ENCODE peak calls at places on chromosomes 4 and X, in four cellular contexts. H is mesothelial cell of epicardium, P is uterus, N is fibroblast of gingiva. L is an unnamed sample.

GRCh38 chrX:45712067-45712466 is 511.4 kb upstream of the DIPK2B start:
- DNase-seq in H (no peak), P (no peak), N (peak; percentile 59), L (peak; percentile 80)

GRCh38 chrX:18997916-18998315 is 14.0 kb upstream of the PHKA2 start:
- DNase-seq in H (no peak), P (no peak), N (peak; percentile 38), L (peak; percentile 38)

GRCh38 chrX:129706395-129707072 is 32.2 kb upstream of the XPNPEP2 start:
- DNase-seq in H (no peak), P (no peak), N (peak; percentile 58), L (peak; percentile 12)

GRCh38 chr4:165208741-165209388 is 1.5 kb downstream of the KLHL2 start:
- DNase-seq in H (no peak), P (no peak), N (no peak), L (no peak)

GRCh38 chrX:132226169-132226568 is 6.9 kb upstream of the RAP2C start:
- DNase-seq in H (no peak), P (no peak), N (no peak), L (peak; percentile 13)

GRCh38 chrX:21166302-21166982 is 207.8 kb upstream of the CNKSR2 start:
- DNase-seq in H (no peak), P (no peak), N (no peak), L (peak; percentile 52)

GRCh38 chrX:96563663-96564062 is 121.0 kb upstream of the DIAPH2 start:
- DNase-seq in H (no peak), P (no peak), N (peak; percentile 95), L (peak; percentile 77)

GRCh38 chrX:69538321-69538876 is 34.3 kb downstream of the NALF2 start:
- DNase-seq in H (peak; percentile 86), P (peak; percentile 61), N (peak; percentile 45), L (peak; percentile 42)

GRCh38 chr4:184548651-184549341 is 74.4 kb upstream of the IRF2 start:
- DNase-seq in H (no peak), P (no peak), N (no peak), L (no peak)

GRCh38 chr4:154491731-154492249 is at the start of gene DCHS2:
- DNase-seq in H (peak; percentile 54), P (peak; percentile 53), N (no peak), L (no peak)

GRCh38 chr4:171599628-171600027 is 213.6 kb upstream of the GALNTL6 start:
- DNase-seq in H (no peak), P (no peak), N (no peak), L (no peak)

GRCh38 chr4:10584042-10584441 is 100.5 kb downstream of the CLNK start:
- DNase-seq in H (no peak), P (no peak), N (no peak), L (peak; percentile 75)

GRCh38 chr4:57078685-57079521 is 31.3 kb downstream of the IGFBP7 start:
- DNase-seq in H (peak; percentile 40), P (no peak), N (no peak), L (no peak)

GRCh38 chr4:3515646-3516045 is 16.6 kb downstream of the LRPAP1 start:
- DNase-seq in H (no peak), P (no peak), N (no peak), L (no peak)

GRCh38 chr4:151629097-151629783 is 131.6 kb downstream of the GATB start:
- DNase-seq in H (no peak), P (no peak), N (no peak), L (no peak)

GRCh38 chrX:47170861-47171692 is 22.6 kb upstream of the UBA1 start:
- DNase-seq in H (no peak), P (no peak), N (no peak), L (no peak)

GRCh38 chr4:71269241-71269640 is 69.6 kb upstream of the SLC4A4 start:
- DNase-seq in H (no peak), P (no peak), N (no peak), L (peak; percentile 61)

GRCh38 chrX:12496343-12496742 is 294.9 kb upstream of the PRPS2 start:
- DNase-seq in H (no peak), P (no peak), N (no peak), L (no peak)

GRCh38 chr4:107492566-107492965 is 227.5 kb downstream of the PAPSS1 start:
- DNase-seq in H (no peak), P (no peak), N (no peak), L (no peak)

GRCh38 chrX:37302569-37302968 is 46.6 kb upstream of the PRRG1 start:
- DNase-seq in H (no peak), P (no peak), N (peak; percentile 23), L (peak; percentile 23)

GRCh38 chrX:35682481-35682880 is 115.7 kb upstream of the MAGEB16 start:
- DNase-seq in H (no peak), P (no peak), N (no peak), L (no peak)

GRCh38 chr4:100898844-100899243 is 381.0 kb upstream of the EMCN start:
- DNase-seq in H (no peak), P (no peak), N (no peak), L (no peak)

GRCh38 chr4:22653752-22654151 is 39.0 kb upstream of the GBA3 start:
- DNase-seq in H (no peak), P (no peak), N (no peak), L (no peak)